ENCODE peak calls at places on chromosomes 16 and 17, in seven cellular contexts. U, R, D, Q, Z, Y and H are unnamed samples.

GRCh38 chr17:80792373-80792781 is 199.3 kb upstream of the CHMP6 start:
- DNase-seq in U (no peak), R (no peak), D (no peak), Q (no peak), Z (peak), Y (no peak), H (no peak)

GRCh38 chr16:79430129-79430789 is 170.3 kb downstream of the MAF start:
- DNase-seq in U (no peak), R (no peak), D (no peak), Q (no peak), Z (no peak), Y (no peak), H (no peak)

GRCh38 chr16:56860226-56861020 is 4.6 kb upstream of the SLC12A3 start:
- DNase-seq in U (no peak), R (no peak), D (no peak), Q (no peak), Z (no peak), Y (no peak), H (no peak)

GRCh38 chr17:72005332-72006163 is 115.3 kb upstream of the SOX9 start:
- DNase-seq in U (no peak), R (no peak), D (no peak), Q (no peak), Z (no peak), Y (no peak), H (no peak)

GRCh38 chr16:12293017-12293618 is 316.6 kb downstream of the SNX29 start:
- DNase-seq in U (no peak), R (no peak), D (no peak), Q (no peak), Z (no peak), Y (no peak), H (no peak)

GRCh38 chr17:63841350-63842172 is 924 bp downstream of the SMARCD2 start:
- DNase-seq in U (peak), R (peak), D (no peak), Q (no peak), Z (peak), Y (no peak), H (peak)

GRCh38 chr16:89847056-89847929 is 19.0 kb downstream of the SPIRE2 start:
- DNase-seq in U (no peak), R (no peak), D (no peak), Q (no peak), Z (no peak), Y (no peak), H (no peak)

GRCh38 chr16:3182608-3183444 is 5.2 kb upstream of the OR1F1 start:
- DNase-seq in U (no peak), R (peak), D (peak), Q (no peak), Z (no peak), Y (no peak), H (peak)

GRCh38 chr17:11140028-11140427 is 101.0 kb upstream of the SHISA6 start:
- DNase-seq in U (peak), R (no peak), D (no peak), Q (no peak), Z (no peak), Y (no peak), H (no peak)

GRCh38 chr17:76384987-76385891 is 830 bp downstream of the SPHK1 start:
- DNase-seq in U (no peak), R (peak), D (peak), Q (no peak), Z (peak), Y (no peak), H (no peak)

GRCh38 chr16:30609002-30609927 is 924 bp downstream of the ZNF689 start:
- DNase-seq in U (no peak), R (peak), D (peak), Q (peak), Z (peak), Y (no peak), H (peak)

GRCh38 chr17:6303664-6304063 is 131.3 kb downstream of the AIPL1 start:
- DNase-seq in U (no peak), R (peak), D (no peak), Q (no peak), Z (no peak), Y (no peak), H (no peak)

GRCh38 chr17:40325156-40326013 is 16.4 kb downstream of the RARA start:
- DNase-seq in U (no peak), R (no peak), D (no peak), Q (no peak), Z (no peak), Y (no peak), H (peak)